ENCODE peak calls at places on chromosomes 1 and 21, in six cellular contexts. One of them, this sample, is unnamed.
A peak's percentile ranks its signal among the peaks of the same experiment; 100 is the strongest.

GRCh38 chr1:206952182-206952581 is 5.9 kb upstream of the PIGR start:
- DNase-seq in choroid plexus epithelial cell: no peak
- DNase-seq in IMR-90: no peak
- DNase-seq in A549: peak; percentile 48
- DNase-seq in fibroblast of lung: peak; percentile 32
- DNase-seq in AG04450: no peak
- DNase-seq in this sample: no peak

GRCh38 chr1:202155478-202156021 is 4.9 kb downstream of the PTPN7 start:
- DNase-seq in IMR-90: peak; percentile 8
- DNase-seq in choroid plexus epithelial cell: no peak
- DNase-seq in A549: peak; percentile 78
- DNase-seq in fibroblast of lung: peak; percentile 11
- DNase-seq in AG04450: no peak
- DNase-seq in this sample: no peak

GRCh38 chr1:232473319-232473718 is 156.6 kb downstream of the SIPA1L2 start:
- DNase-seq in IMR-90: peak; percentile 66
- DNase-seq in fibroblast of lung: peak; percentile 85
- DNase-seq in A549: peak; percentile 11
- DNase-seq in choroid plexus epithelial cell: peak; percentile 58
- DNase-seq in AG04450: no peak
- DNase-seq in this sample: peak; percentile 61

GRCh38 chr1:53909946-53910345 is 16.0 kb downstream of the DIO1 start:
- DNase-seq in choroid plexus epithelial cell: peak; percentile 60
- DNase-seq in A549: no peak
- DNase-seq in AG04450: no peak
- DNase-seq in IMR-90: peak; percentile 21
- DNase-seq in fibroblast of lung: peak; percentile 9
- DNase-seq in this sample: peak; percentile 23

GRCh38 chr1:70674981-70675685 is 264.1 kb downstream of the CTH start:
- DNase-seq in choroid plexus epithelial cell: no peak
- DNase-seq in AG04450: no peak
- DNase-seq in IMR-90: no peak
- DNase-seq in fibroblast of lung: no peak
- DNase-seq in A549: no peak
- DNase-seq in this sample: no peak

GRCh38 chr1:165542647-165543046 is 1.2 kb upstream of the LRRC52 start:
- DNase-seq in IMR-90: no peak
- DNase-seq in A549: no peak
- DNase-seq in choroid plexus epithelial cell: no peak
- DNase-seq in AG04450: no peak
- DNase-seq in fibroblast of lung: no peak
- DNase-seq in this sample: no peak

GRCh38 chr1:227998374-227999055 is 8.3 kb upstream of the WNT3A start:
- DNase-seq in choroid plexus epithelial cell: no peak
- DNase-seq in IMR-90: no peak
- DNase-seq in AG04450: no peak
- DNase-seq in A549: no peak
- DNase-seq in fibroblast of lung: no peak
- DNase-seq in this sample: no peak

GRCh38 chr1:36450919-36451305 is 661 bp upstream of the OSCP1 start:
- DNase-seq in AG04450: no peak
- DNase-seq in choroid plexus epithelial cell: no peak
- DNase-seq in A549: no peak
- DNase-seq in fibroblast of lung: no peak
- DNase-seq in IMR-90: no peak
- DNase-seq in this sample: no peak

GRCh38 chr1:74199504-74199903 is 1.5 kb downstream of the FPGT start:
- DNase-seq in IMR-90: no peak
- DNase-seq in AG04450: no peak
- DNase-seq in choroid plexus epithelial cell: no peak
- DNase-seq in A549: no peak
- DNase-seq in fibroblast of lung: no peak
- DNase-seq in this sample: no peak

GRCh38 chr1:225857256-225857655 is 24.9 kb downstream of the TMEM63A start:
- DNase-seq in fibroblast of lung: no peak
- DNase-seq in choroid plexus epithelial cell: no peak
- DNase-seq in AG04450: no peak
- DNase-seq in IMR-90: no peak
- DNase-seq in A549: no peak
- DNase-seq in this sample: no peak

GRCh38 chr1:210625715-210626114 is 297.0 kb downstream of the HHAT start:
- DNase-seq in A549: no peak
- DNase-seq in choroid plexus epithelial cell: no peak
- DNase-seq in IMR-90: no peak
- DNase-seq in AG04450: no peak
- DNase-seq in fibroblast of lung: no peak
- DNase-seq in this sample: no peak

GRCh38 chr21:45019887-45020537 is 54.4 kb upstream of the ADARB1 start:
- DNase-seq in IMR-90: no peak
- DNase-seq in fibroblast of lung: no peak
- DNase-seq in choroid plexus epithelial cell: no peak
- DNase-seq in AG04450: no peak
- DNase-seq in A549: no peak
- DNase-seq in this sample: no peak

GRCh38 chr1:191457889-191458288 is 700.4 kb upstream of the RGS18 start:
- DNase-seq in choroid plexus epithelial cell: no peak
- DNase-seq in fibroblast of lung: no peak
- DNase-seq in IMR-90: no peak
- DNase-seq in AG04450: no peak
- DNase-seq in A549: no peak
- DNase-seq in this sample: no peak

GRCh38 chr1:173917635-173918493 is 737 bp upstream of the SERPINC1 start:
- DNase-seq in fibroblast of lung: no peak
- DNase-seq in IMR-90: no peak
- DNase-seq in A549: no peak
- DNase-seq in choroid plexus epithelial cell: no peak
- DNase-seq in AG04450: no peak
- DNase-seq in this sample: no peak

GRCh38 chr1:9840176-9840575 is 16.4 kb upstream of the CLSTN1 start:
- DNase-seq in AG04450: no peak
- DNase-seq in A549: no peak
- DNase-seq in choroid plexus epithelial cell: no peak
- DNase-seq in fibroblast of lung: no peak
- DNase-seq in IMR-90: no peak
- DNase-seq in this sample: no peak

GRCh38 chr1:41545996-41546938 is 61.8 kb upstream of the EDN2 start:
- DNase-seq in A549: no peak
- DNase-seq in IMR-90: no peak
- DNase-seq in fibroblast of lung: peak; percentile 13
- DNase-seq in AG04450: no peak
- DNase-seq in choroid plexus epithelial cell: peak; percentile 8
- DNase-seq in this sample: peak; percentile 67

GRCh38 chr1:109274533-109275476 is 8.1 kb downstream of the PSRC1 start:
- DNase-seq in AG04450: no peak
- DNase-seq in fibroblast of lung: peak; percentile 79
- DNase-seq in IMR-90: peak; percentile 75
- DNase-seq in choroid plexus epithelial cell: peak; percentile 80
- DNase-seq in A549: peak; percentile 94
- DNase-seq in this sample: peak; percentile 58

GRCh38 chr1:64246294-64246917 is 43.0 kb downstream of the UBE2U start:
- DNase-seq in IMR-90: peak; percentile 59
- DNase-seq in AG04450: no peak
- DNase-seq in fibroblast of lung: peak; percentile 34
- DNase-seq in A549: peak; percentile 24
- DNase-seq in choroid plexus epithelial cell: peak; percentile 65
- DNase-seq in this sample: peak; percentile 51

GRCh38 chr1:3625151-3625907 is 514 bp downstream of the TPRG1L start:
- DNase-seq in fibroblast of lung: peak; percentile 45
- DNase-seq in IMR-90: peak; percentile 39
- DNase-seq in choroid plexus epithelial cell: peak; percentile 57
- DNase-seq in AG04450: no peak
- DNase-seq in A549: peak; percentile 37
- DNase-seq in this sample: peak; percentile 27

GRCh38 chr1:224623743-224624333 is 7.7 kb downstream of the CNIH3 start:
- DNase-seq in IMR-90: peak; percentile 97
- DNase-seq in fibroblast of lung: peak; percentile 99
- DNase-seq in A549: no peak
- DNase-seq in choroid plexus epithelial cell: peak; percentile 94
- DNase-seq in AG04450: peak; percentile 74
- DNase-seq in this sample: peak; percentile 91

GRCh38 chr1:167196185-167196584 is 24.5 kb upstream of the POU2F1 start:
- DNase-seq in choroid plexus epithelial cell: peak; percentile 60
- DNase-seq in IMR-90: no peak
- DNase-seq in AG04450: no peak
- DNase-seq in fibroblast of lung: peak; percentile 65
- DNase-seq in A549: no peak
- DNase-seq in this sample: peak; percentile 4

GRCh38 chr1:167197692-167198091 is 23.0 kb upstream of the POU2F1 start:
- DNase-seq in A549: no peak
- DNase-seq in choroid plexus epithelial cell: no peak
- DNase-seq in fibroblast of lung: no peak
- DNase-seq in AG04450: no peak
- DNase-seq in IMR-90: no peak
- DNase-seq in this sample: no peak

GRCh38 chr1:167191958-167192357 is 28.7 kb upstream of the POU2F1 start:
- DNase-seq in A549: no peak
- DNase-seq in IMR-90: no peak
- DNase-seq in AG04450: no peak
- DNase-seq in choroid plexus epithelial cell: no peak
- DNase-seq in fibroblast of lung: no peak
- DNase-seq in this sample: no peak

GRCh38 chr1:167190747-167191237 is 29.9 kb upstream of the POU2F1 start:
- DNase-seq in choroid plexus epithelial cell: no peak
- DNase-seq in A549: no peak
- DNase-seq in AG04450: no peak
- DNase-seq in fibroblast of lung: no peak
- DNase-seq in IMR-90: no peak
- DNase-seq in this sample: no peak

DNA sequence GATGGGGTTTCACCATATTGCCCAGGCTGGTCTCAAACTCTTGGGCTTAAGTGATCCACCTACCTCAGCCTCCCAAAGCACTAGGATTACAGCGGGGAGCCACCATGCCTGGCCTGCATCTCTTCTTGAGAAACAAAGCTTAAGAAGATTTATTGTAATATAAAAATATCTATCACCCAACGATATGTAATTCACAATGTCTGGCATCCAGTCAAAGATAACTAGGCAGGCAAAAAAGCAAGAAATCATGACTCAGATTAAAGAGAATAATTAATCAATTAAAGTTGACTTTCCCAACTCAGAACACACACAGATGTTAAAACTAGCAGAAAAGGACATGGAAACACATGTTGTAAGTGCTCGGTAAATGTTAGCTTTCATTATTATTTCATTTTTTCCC is 26.5 kb upstream of the POU2F1 start:
- DNase-seq in AG04450: no peak
- DNase-seq in fibroblast of lung: no peak
- DNase-seq in choroid plexus epithelial cell: no peak
- DNase-seq in A549: no peak
- DNase-seq in IMR-90: no peak
- DNase-seq in this sample: no peak
- H3K4me3 ChIP-seq in AG04450: no peak overlapping the region
- H3K4me3 ChIP-seq in fibroblast of lung: no peak overlapping the region
- H3K4me3 ChIP-seq in choroid plexus epithelial cell: no peak overlapping the region
- H3K4me3 ChIP-seq in A549: no peak overlapping the region
- H3K4me3 ChIP-seq in IMR-90: no peak overlapping the region
- H3K4me3 ChIP-seq in this sample: no peak overlapping the region

GRCh38 chr1:117586747-117587478 is 18.9 kb upstream of the TENT5C start:
- DNase-seq in choroid plexus epithelial cell: no peak
- DNase-seq in fibroblast of lung: no peak
- DNase-seq in AG04450: no peak
- DNase-seq in A549: no peak
- DNase-seq in IMR-90: no peak
- DNase-seq in this sample: peak; percentile 58
- TF ChIP-seq CTCF in choroid plexus epithelial cell: no peak
- TF ChIP-seq CTCF in fibroblast of lung: no peak
- TF ChIP-seq CTCF in AG04450: no peak
- TF ChIP-seq CTCF in A549: no peak
- TF ChIP-seq CTCF in IMR-90: no peak
- TF ChIP-seq CTCF in this sample: peak; percentile 38

DNA sequence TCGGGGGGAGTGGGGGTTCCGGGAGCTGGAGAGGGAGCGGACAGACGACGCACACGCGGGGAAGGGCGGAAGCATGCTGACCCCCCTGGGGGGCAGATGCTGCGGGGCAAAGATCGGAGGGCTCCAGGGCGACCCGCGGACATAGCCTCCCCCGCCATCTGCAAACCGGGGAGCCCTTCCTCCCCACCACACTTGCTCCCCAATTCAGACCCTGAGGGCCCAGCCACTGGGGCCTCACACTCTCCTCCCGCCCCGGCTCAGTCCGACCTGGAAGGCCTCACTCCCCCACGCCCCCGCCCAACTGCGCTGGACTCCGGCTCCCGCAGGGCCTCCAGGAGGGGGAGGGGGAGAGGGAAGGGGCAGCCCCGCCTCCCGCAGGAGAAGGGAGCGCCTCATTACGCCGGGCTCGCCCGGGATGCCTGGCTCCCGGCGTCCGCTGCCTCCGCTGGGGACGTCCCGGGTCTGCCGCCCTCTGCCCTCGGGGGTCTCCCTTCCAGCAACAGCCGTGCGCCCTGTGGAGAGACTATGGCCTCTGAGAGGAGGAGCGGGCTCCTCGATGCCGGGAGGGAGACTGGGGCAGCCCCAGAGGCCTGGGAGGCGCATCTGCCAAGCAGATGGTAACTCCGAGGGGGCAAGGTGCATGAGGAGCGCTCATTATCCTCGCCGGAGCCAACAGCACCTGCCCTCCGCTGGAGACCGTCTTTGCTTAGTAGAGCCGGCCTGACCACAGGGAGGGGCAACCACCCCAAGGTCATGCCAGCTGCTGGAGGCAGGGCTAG is 636 bp upstream of the CAMK2N1 start:
- DNase-seq in IMR-90: peak; percentile 61
- DNase-seq in AG04450: no peak
- DNase-seq in choroid plexus epithelial cell: no peak
- DNase-seq in fibroblast of lung: peak; percentile 68
- DNase-seq in A549: peak; percentile 75
- DNase-seq in this sample: peak; percentile 44
- H3K4me3 ChIP-seq in IMR-90: peak overlapping the region; percentile 50
- H3K4me3 ChIP-seq in AG04450: peak overlapping the region; percentile 88
- H3K4me3 ChIP-seq in choroid plexus epithelial cell: peak overlapping the region; percentile 61
- H3K4me3 ChIP-seq in fibroblast of lung: peak overlapping the region; percentile 56
- H3K4me3 ChIP-seq in A549: peak overlapping the region; percentile 95
- H3K4me3 ChIP-seq in this sample: peak overlapping the region; percentile 77

GRCh38 chr1:241499910-241500309 is 19.6 kb downstream of the FH start:
- DNase-seq in IMR-90: peak; percentile 62
- DNase-seq in A549: peak; percentile 52
- DNase-seq in AG04450: peak; percentile 16
- DNase-seq in fibroblast of lung: peak; percentile 29
- DNase-seq in choroid plexus epithelial cell: peak; percentile 71
- DNase-seq in this sample: peak; percentile 55
- TF ChIP-seq CTCF in IMR-90: peak; percentile 60
- TF ChIP-seq CTCF in A549: peak; percentile 72
- TF ChIP-seq CTCF in AG04450: peak; percentile 61
- TF ChIP-seq CTCF in fibroblast of lung: peak; percentile 65
- TF ChIP-seq CTCF in choroid plexus epithelial cell: peak; percentile 50
- TF ChIP-seq CTCF in this sample: peak; percentile 71

This sample was measured in AG10803.